ENCODE peak calls at places on chromosome 18, in five cellular contexts. S is neural progenitor cell, A is psoas muscle, E is IMR-90, B is kidney. K is an unnamed sample.

GRCh38 chr18:54109131-54109683 is 115.3 kb downstream of the MBD2 start:
- DNase-seq in S (no peak), A (no peak), E (no peak), B (no peak), K (no peak)

GRCh38 chr18:10973579-10974260 is 175.6 kb downstream of the PIEZO2 start:
- DNase-seq in S (no peak), A (no peak), E (peak; percentile 34), B (no peak), K (no peak)

GRCh38 chr18:32276896-32277295 is 87.1 kb downstream of the MEP1B start:
- DNase-seq in S (no peak), A (no peak), E (no peak), B (no peak), K (no peak)

GRCh38 chr18:50401888-50402287 is 27.0 kb downstream of the SKA1 start:
- DNase-seq in S (peak; percentile 34), A (peak; percentile 54), E (peak; percentile 7), B (peak; percentile 76), K (no peak)

GRCh38 chr18:54215069-54215468 is 9.4 kb downstream of the MBD2 start:
- DNase-seq in S (no peak), A (no peak), E (peak; percentile 84), B (no peak), K (no peak)

GRCh38 chr18:6476880-6477279 is 62.2 kb upstream of the L3MBTL4 start:
- DNase-seq in S (no peak), A (no peak), E (no peak), B (no peak), K (no peak)

GRCh38 chr18:36366994-36367839 is 69.7 kb downstream of the FHOD3 start:
- DNase-seq in S (no peak), A (peak; percentile 20), E (no peak), B (no peak), K (no peak)

GRCh38 chr18:38790303-38790702 is 1224.7 kb upstream of the CELF4 start:
- DNase-seq in S (peak; percentile 34), A (no peak), E (no peak), B (no peak), K (no peak)

GRCh38 chr18:39951321-39951720 is 2003.7 kb upstream of the PIK3C3 start:
- DNase-seq in S (no peak), A (no peak), E (no peak), B (no peak), K (no peak)

GRCh38 chr18:11336241-11336640 is 186.9 kb upstream of the PIEZO2 start:
- DNase-seq in S (no peak), A (peak; percentile 31), E (no peak), B (no peak), K (no peak)

GRCh38 chr18:32742620-32743019 is 30.2 kb downstream of the KLHL14 start:
- DNase-seq in S (peak; percentile 17), A (no peak), E (no peak), B (no peak), K (no peak)

GRCh38 chr18:59871711-59872362 is 28.0 kb upstream of the PMAIP1 start:
- DNase-seq in S (no peak), A (no peak), E (no peak), B (no peak), K (no peak)

GRCh38 chr18:77103181-77103875 is 29.3 kb downstream of the MBP start:
- DNase-seq in S (no peak), A (no peak), E (peak; percentile 60), B (peak; percentile 45), K (no peak)

GRCh38 chr18:77102246-77103040 is 30.1 kb downstream of the MBP start:
- DNase-seq in S (no peak), A (no peak), E (peak; percentile 93), B (no peak), K (no peak)

GRCh38 chr18:77099501-77100370 is 32.8 kb downstream of the MBP start:
- DNase-seq in S (no peak), A (no peak), E (no peak), B (no peak), K (no peak)

GRCh38 chr18:77100751-77101355 is 31.7 kb downstream of the MBP start:
- DNase-seq in S (no peak), A (no peak), E (no peak), B (no peak), K (no peak)

DNA sequence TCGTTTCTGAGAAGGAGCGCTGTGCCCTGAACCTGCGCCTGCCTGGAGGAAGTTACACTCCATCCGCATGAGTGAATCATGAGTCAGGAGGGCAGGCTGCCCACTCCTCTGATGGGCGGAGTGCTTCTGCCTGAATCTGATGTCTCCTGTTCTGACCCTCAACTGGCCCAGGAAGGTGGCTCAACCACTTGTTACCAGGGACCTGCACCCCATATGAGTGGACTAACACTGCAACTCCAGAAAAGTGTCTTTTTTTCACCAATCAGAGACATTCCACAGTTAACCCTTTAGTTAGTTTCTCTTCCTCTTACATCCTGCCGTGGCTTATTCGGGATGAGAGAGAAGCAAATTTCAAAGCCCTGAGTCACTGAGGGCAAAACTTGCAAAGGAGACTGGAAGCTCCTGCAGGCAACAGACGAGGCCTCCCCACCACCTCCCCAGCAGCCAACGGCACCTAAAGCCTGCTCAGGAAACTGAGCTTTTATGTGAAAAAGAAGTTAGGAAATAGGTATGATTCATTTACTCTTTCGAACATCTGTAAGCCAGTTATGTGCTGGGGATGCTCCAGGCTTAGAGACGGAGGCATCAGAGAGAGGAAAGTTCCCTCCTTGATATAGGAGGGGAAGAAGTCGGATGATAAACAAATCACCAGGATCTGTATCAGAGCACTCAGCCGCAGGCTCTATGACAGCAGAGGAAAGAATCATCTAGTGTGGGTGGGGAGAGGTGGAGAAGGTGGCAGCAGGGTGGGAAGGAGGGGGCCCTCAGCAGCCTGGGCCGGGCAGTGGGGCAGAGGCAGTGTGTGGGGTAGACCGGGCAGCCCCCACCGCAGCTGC is 31.0 kb downstream of the MBP start:
- DNase-seq in S (no peak), A (peak; percentile 92), E (peak; percentile 97), B (peak; percentile 91), K (no peak)
- H3K27ac ChIP-seq in S (no peak overlapping the region), A (peak overlapping the region; percentile 86), E (peak overlapping the region; percentile 81), B (peak overlapping the region; percentile 93), K (peak overlapping the region; percentile 28)

GRCh38 chr18:58215005-58215404 is 171.0 kb downstream of the NEDD4L start:
- DNase-seq in S (no peak), A (no peak), E (no peak), B (no peak), K (no peak)
- H3K27ac ChIP-seq in S (no peak overlapping the region), A (no peak overlapping the region), E (no peak overlapping the region), B (peak overlapping the region; percentile 63), K (no peak overlapping the region)

DNA sequence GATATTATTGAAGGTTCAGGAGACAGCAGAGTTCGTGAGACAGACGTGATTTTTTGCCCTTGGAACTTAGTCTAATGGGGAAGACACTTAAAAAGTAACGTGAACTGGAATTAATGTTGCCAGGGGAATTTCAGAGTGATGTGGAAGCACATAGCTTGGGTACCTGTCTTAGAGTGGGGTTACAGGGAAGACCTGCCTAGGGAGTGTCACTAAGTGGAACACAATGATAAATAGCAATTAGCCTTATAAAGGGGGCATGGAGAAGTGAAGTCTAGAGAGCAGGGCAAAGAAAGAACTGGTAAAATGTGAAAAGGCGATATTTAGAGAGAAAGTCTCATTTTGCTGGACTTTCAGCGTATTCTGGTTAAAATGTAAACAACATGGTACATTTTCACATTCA is 306.0 kb upstream of the TCF4 start:
- DNase-seq in S (no peak), A (no peak), E (no peak), B (no peak), K (no peak)
- H3K27ac ChIP-seq in S (no peak overlapping the region), A (no peak overlapping the region), E (no peak overlapping the region), B (no peak overlapping the region), K (no peak overlapping the region)

GRCh38 chr18:63427566-63427965 is 5.3 kb upstream of the VPS4B start:
- DNase-seq in S (no peak), A (no peak), E (no peak), B (no peak), K (no peak)

GRCh38 chr18:63433349-63433866 is 11.1 kb upstream of the VPS4B start:
- DNase-seq in S (no peak), A (no peak), E (no peak), B (no peak), K (no peak)

GRCh38 chr18:63431180-63431579 is 8.9 kb upstream of the VPS4B start:
- DNase-seq in S (no peak), A (no peak), E (no peak), B (no peak), K (no peak)

GRCh38 chr18:63430526-63430925 is 8.2 kb upstream of the VPS4B start:
- DNase-seq in S (no peak), A (no peak), E (no peak), B (no peak), K (no peak)
- H3K27ac ChIP-seq in S (no peak overlapping the region), A (no peak overlapping the region), E (no peak overlapping the region), B (no peak overlapping the region), K (no peak overlapping the region)

DNA sequence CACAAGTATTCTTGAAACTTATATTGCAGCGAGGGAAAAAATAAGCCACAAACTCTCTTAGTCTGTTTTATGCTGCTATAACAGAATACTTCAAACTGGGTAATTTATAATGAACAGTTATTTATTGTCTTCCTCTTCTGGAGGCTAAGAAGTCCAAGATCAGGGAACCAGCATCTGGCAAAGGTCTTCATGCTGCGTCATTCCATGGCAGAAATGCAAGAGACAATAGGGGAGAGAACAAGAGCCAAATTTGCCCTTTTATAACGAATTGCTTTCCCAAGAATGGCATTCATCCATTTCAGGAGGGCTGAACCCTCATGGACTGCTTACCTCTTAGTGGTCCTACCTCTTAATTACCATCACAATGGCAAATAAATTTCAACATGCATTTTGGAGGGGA is 46.5 kb downstream of the MAPRE2 start:
- DNase-seq in S (no peak), A (no peak), E (no peak), B (no peak), K (no peak)
- H3K27ac ChIP-seq in S (no peak overlapping the region), A (peak overlapping the region; percentile 83), E (no peak overlapping the region), B (no peak overlapping the region), K (no peak overlapping the region)

K was measured in substantia nigra.